ENCODE peak calls at places on chromosomes 11 and 22, in nine cellular contexts. J is heart right ventricle, Y is mucosa of descending colon, U is GM23338, E is GM23248, B is GM06990, G is psoas muscle, O is lung, W is ovary. M is an unnamed sample. For H3K36me3, the result is how much of the 10 kb centered on the place peaks cover.

GRCh38 chr22:47021371-47022074 is 259.1 kb downstream of the TBC1D22A start:
- DNase-seq in J (no peak), Y (no peak), U (no peak), E (no peak), B (no peak), G (no peak), O (no peak), W (peak), M (no peak)

GRCh38 chr11:86876716-86877234 is 76.4 kb downstream of the PRSS23 start:
- DNase-seq in J (no peak), Y (no peak), U (peak), E (no peak), B (no peak), G (no peak), O (no peak), W (no peak), M (no peak)

GRCh38 chr11:27294654-27295053 is 68.4 kb downstream of the CCDC34 start:
- DNase-seq in J (no peak), Y (no peak), U (no peak), E (no peak), B (no peak), G (no peak), O (no peak), W (no peak), M (no peak)

GRCh38 chr11:65571940-65572339 is 398 bp upstream of the FAM89B start:
- DNase-seq in J (no peak), Y (no peak), U (peak), E (peak), B (no peak), G (no peak), O (no peak), W (no peak), M (no peak)

GRCh38 chr22:28570697-28571373 is 108.8 kb downstream of the TTC28 start:
- DNase-seq in J (no peak), Y (no peak), U (no peak), E (no peak), B (no peak), G (no peak), O (no peak), W (no peak), M (no peak)

GRCh38 chr11:15534266-15534665 is 419.5 kb downstream of the INSC start:
- DNase-seq in J (no peak), Y (no peak), U (no peak), E (no peak), B (no peak), G (no peak), O (no peak), W (no peak), M (no peak)

GRCh38 chr22:39997939-39998726 is 3.4 kb downstream of the FAM83F start:
- DNase-seq in J (peak), Y (peak), U (peak), E (no peak), B (no peak), G (no peak), O (no peak), W (peak), M (peak)

GRCh38 chr11:119323532-119324033 is 6.7 kb upstream of the MCAM start:
- DNase-seq in J (peak), Y (no peak), U (peak), E (peak), B (no peak), G (peak), O (peak), W (peak), M (peak)

GRCh38 chr11:2526808-2527381 is 82.1 kb downstream of the KCNQ1 start:
- DNase-seq in J (peak), Y (peak), U (peak), E (peak), B (peak), G (peak), O (peak), W (peak), M (peak)

GRCh38 chr11:66473608-66474525 is 6.4 kb upstream of the DPP3 start:
- DNase-seq in J (no peak), Y (no peak), U (no peak), E (no peak), B (no peak), G (no peak), O (no peak), W (no peak), M (no peak)

GRCh38 chr11:92796744-92797143 is 172.7 kb upstream of the MTNR1B start:
- DNase-seq in J (no peak), Y (no peak), U (no peak), E (no peak), B (no peak), G (no peak), O (no peak), W (no peak), M (no peak)

GRCh38 chr11:118211006-118211405 is 13.8 kb downstream of the JAML start:
- DNase-seq in J (peak), Y (no peak), U (peak), E (peak), B (no peak), G (no peak), O (no peak), W (no peak), M (no peak)

GRCh38 chr22:40218723-40219294 is 41.1 kb downstream of the TNRC6B start:
- DNase-seq in J (no peak), Y (no peak), U (no peak), E (no peak), B (no peak), G (no peak), O (no peak), W (no peak), M (no peak)

DNA sequence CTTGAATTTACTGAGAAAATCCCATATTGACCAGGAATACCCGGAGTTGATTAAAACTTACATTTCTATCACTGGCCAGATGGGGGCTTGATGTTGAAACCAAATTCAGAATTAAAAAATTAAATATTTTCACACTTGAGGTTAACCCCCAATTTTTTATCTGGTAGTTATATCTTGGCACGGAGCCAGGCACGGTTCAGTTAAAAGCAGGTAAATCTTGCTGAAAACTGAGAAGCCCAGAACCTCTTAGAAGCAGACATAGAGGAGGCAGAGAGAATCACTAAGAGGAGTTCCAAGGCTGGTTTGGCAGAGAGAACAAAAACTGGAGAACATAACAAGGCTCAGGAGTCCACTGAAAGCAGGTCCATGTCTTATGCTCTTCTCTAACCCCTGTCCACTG is 77.7 kb downstream of the USP35 start:
- DNase-seq in J (no peak), Y (no peak), U (no peak), E (no peak), B (no peak), G (no peak), O (no peak), W (no peak), M (no peak)
- H3K36me3 ChIP-seq in J (under half), Y (under half), U (under half), E (under half), B (under half), G (under half), O (under half), W (under half), M (under half)

GRCh38 chr11:32348502-32348901 is 86.8 kb downstream of the WT1 start:
- DNase-seq in J (no peak), Y (no peak), U (no peak), E (no peak), B (no peak), G (no peak), O (no peak), W (no peak), M (no peak)
- H3K36me3 ChIP-seq in J (under half), Y (under half), U (under half), E (under half), B (under half), G (under half), O (under half), W (under half), M (under half)

GRCh38 chr22:21964234-21964633 is 11.6 kb upstream of the PPM1F start:
- DNase-seq in J (no peak), Y (no peak), U (no peak), E (no peak), B (no peak), G (no peak), O (no peak), W (no peak), M (no peak)

GRCh38 chr22:21962655-21962949 is 10.0 kb upstream of the PPM1F start:
- DNase-seq in J (no peak), Y (no peak), U (no peak), E (no peak), B (no peak), G (no peak), O (no peak), W (no peak), M (no peak)

GRCh38 chr22:21963790-21964211 is 11.2 kb upstream of the PPM1F start:
- DNase-seq in J (no peak), Y (no peak), U (no peak), E (no peak), B (no peak), G (no peak), O (no peak), W (no peak), M (no peak)

GRCh38 chr22:21961886-21962654 is 9.4 kb upstream of the PPM1F start:
- DNase-seq in J (no peak), Y (no peak), U (no peak), E (peak), B (no peak), G (no peak), O (no peak), W (no peak), M (no peak)

DNA sequence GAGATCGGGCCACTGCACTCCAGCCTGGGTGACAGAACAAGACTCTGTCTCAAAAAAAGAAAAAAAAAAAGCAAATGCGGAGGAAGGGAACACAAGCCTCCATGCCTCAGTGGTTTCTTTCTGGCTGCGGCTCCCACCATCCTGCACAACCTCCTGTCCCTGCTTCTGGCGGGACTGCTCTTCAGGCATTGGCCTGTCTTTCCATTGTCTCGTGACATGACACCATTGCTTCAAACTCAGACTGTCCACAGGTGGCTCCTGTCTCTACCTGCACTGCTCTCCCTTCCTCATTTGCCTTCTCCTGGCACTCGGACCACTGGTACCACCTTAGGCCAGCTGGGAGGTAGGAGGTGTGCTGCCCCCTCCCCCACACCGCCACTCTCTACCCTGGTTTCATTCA is 10.6 kb upstream of the PPM1F start:
- DNase-seq in J (no peak), Y (no peak), U (no peak), E (no peak), B (no peak), G (no peak), O (no peak), W (no peak), M (no peak)
- H3K36me3 ChIP-seq in J (under half), Y (under half), U (under half), E (under half), B (half or more), G (half or more), O (under half), W (under half), M (half or more)

DNA sequence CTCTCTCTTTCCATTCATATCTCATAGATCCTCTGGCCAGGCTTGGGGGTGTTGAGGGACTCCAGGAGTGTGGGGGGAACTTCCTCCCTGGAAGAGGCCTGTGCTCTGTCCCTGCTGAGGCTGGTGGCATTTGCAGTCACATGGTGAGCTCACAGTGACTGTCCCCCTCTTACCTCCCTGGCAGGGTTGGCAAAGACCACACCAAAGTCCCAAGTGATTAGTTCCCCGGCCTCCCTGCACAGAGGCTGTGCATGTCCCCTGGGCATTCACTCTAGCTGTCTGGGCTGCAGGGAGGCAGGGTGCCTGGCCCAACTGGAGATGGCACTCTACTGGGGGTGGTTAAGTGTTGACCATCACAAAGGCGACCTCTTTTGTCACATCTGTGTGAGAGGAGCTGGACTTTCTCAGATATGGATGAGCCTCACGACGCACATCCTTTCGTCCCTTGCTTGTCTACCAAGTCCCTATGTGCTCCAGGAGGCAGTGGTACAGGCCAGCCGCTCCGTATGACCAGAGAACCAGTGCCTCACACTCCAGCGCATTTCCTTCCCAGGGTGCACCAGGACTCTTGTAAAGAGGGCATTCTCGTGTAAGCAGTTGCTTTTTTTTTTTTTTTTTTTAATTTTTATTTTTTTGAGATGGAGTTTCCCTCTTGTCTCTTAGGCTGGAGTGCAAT is 8.8 kb downstream of the TANGO2 start:
- DNase-seq in J (peak), Y (no peak), U (no peak), E (no peak), B (no peak), G (no peak), O (no peak), W (no peak), M (no peak)
- H3K36me3 ChIP-seq in J (under half), Y (under half), U (under half), E (under half), B (under half), G (under half), O (under half), W (under half), M (under half)

DNA sequence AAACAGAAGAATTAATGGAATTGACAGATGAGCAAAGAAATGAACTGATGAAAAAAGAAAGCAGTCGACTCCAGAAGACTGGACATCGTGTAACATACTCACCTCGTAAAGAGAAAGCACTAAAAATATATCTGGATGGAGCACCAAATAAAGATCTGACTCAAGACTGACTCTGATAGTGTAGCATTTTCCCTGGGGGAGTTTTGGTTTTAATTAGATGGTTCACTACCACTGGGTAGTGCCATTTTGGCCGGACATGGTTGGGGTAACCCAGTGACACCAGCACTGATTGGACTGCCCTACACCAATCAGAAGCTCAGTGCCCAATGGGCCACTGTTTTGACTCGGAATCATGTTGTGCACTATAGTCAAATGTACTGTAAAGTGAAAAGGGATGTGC is 52.4 kb downstream of the DKK3 start:
- DNase-seq in J (no peak), Y (no peak), U (no peak), E (no peak), B (no peak), G (peak), O (no peak), W (no peak), M (no peak)
- H3K36me3 ChIP-seq in J (under half), Y (under half), U (under half), E (under half), B (under half), G (half or more), O (under half), W (under half), M (under half)

GRCh38 chr11:88709567-88709966 is 356.2 kb downstream of the GRM5 start:
- DNase-seq in J (no peak), Y (no peak), U (peak), E (peak), B (no peak), G (no peak), O (no peak), W (no peak), M (no peak)

GRCh38 chr11:88701816-88702215 is 364.0 kb downstream of the GRM5 start:
- DNase-seq in J (no peak), Y (no peak), U (no peak), E (no peak), B (no peak), G (no peak), O (no peak), W (no peak), M (no peak)

DNA sequence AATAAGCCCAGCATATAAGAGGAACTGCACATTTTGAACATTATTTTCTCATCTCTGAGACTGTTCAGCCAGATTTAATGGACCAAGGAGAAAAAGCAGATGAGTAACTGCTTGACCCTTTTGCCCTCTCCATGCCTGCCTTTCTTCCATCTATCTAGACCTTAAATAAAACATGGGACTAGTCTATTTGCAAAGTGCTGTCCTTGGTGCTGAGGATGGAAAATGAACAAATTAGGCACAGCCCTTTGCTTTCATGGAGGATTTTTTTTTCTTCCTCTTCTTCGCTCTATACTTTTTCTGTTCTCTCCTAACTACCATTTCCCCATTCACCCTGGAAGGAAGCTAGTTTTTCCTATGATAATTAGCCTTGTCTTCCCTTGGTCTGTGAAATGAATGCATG is 361.3 kb downstream of the GRM5 start:
- DNase-seq in J (no peak), Y (no peak), U (peak), E (peak), B (no peak), G (no peak), O (no peak), W (no peak), M (no peak)
- H3K36me3 ChIP-seq in J (under half), Y (under half), U (under half), E (under half), B (under half), G (under half), O (under half), W (under half), M (under half)

GRCh38 chr22:17875631-17876030 is 101.4 kb upstream of the BID start:
- DNase-seq in J (no peak), Y (no peak), U (no peak), E (no peak), B (no peak), G (peak), O (no peak), W (peak), M (no peak)
- H3K36me3 ChIP-seq in J (under half), Y (under half), U (under half), E (under half), B (under half), G (half or more), O (under half), W (under half), M (under half)

DNA sequence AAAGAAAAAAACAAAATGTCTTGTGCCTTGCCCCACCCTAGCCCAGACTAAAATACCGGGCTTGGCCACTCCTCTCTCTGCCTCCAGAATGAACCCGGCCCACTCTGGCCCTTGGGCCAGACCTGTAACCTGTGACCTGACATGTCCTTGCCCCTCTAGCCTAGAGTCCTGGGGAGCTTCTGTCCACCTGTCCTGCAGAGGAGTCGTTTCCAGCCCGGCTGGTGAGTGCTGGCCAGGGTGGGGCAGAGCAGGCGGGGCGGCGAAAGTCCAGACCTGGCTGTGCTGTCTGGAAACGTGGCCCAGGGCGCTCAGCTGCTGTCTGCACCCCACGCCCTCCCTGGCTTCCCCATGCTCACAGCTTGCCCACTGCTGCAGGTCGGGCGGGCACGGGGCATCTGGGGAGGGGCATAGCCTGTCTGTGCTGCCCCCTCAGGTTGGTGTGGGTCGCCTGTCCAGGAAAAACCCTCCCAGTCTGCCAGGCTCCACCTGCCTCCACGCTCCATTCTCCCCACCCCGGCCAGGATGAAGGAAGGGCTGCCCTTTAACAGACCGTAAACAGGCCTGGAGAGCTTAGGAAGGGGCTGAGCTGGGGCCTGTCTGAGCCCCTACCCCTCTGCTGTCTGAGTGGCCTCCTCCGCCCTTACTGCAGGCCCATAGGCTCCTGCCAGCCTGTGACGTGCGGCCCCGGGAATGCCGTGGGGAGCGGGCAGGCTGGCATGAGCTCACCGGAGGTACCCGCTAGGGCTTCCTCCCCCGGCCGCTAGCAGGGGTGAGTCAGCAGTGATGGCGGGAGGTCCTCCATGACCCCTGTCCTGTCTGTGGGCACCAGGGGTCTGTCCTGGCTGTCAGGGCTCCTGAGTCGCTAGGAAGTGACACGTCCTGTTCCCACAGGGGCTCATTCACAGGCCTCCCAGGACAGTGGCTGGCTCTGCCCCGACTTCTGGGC is 1.9 kb downstream of the CD151 start:
- DNase-seq in J (peak), Y (peak), U (no peak), E (peak), B (no peak), G (peak), O (peak), W (peak), M (peak)
- H3K36me3 ChIP-seq in J (under half), Y (under half), U (under half), E (under half), B (under half), G (under half), O (under half), W (under half), M (under half)

GRCh38 chr11:74846770-74847169 is 98.1 kb downstream of the RNF169 start:
- DNase-seq in J (no peak), Y (no peak), U (no peak), E (peak), B (no peak), G (no peak), O (no peak), W (no peak), M (no peak)
- H3K36me3 ChIP-seq in J (under half), Y (under half), U (under half), E (under half), B (under half), G (half or more), O (under half), W (under half), M (under half)

GRCh38 chr11:3775761-3776406 is 21.5 kb downstream of the NUP98 start:
- DNase-seq in J (no peak), Y (no peak), U (no peak), E (no peak), B (no peak), G (no peak), O (no peak), W (no peak), M (no peak)
- H3K36me3 ChIP-seq in J (under half), Y (under half), U (half or more), E (half or more), B (under half), G (half or more), O (under half), W (under half), M (under half)